ENCODE peak calls at places on chromosomes 2 and 18, in five cellular contexts. N is stimulated activated CD4-positive, alpha-beta T cell treated with anti-CD3 and anti-CD28 coated beads, TNF-alpha, amount 100 ng/mL, for 4 hours; T is activated naive CD4-positive, alpha-beta T cell treated with Interleukin-2 at 50 U/mL for 16 hours; E is mucosa of descending colon; O is NCI-H82. L is an unnamed sample.

GRCh38 chr2:40204268-40204667 is 247.6 kb downstream of the SLC8A1 start:
- DNase-seq in N (no peak), T (no peak), E (no peak), O (peak; percentile 98), L (peak; percentile 81)

GRCh38 chr18:46555724-46556123 is 101.3 kb downstream of the LOXHD1 start:
- DNase-seq in N (no peak), T (no peak), E (peak; percentile 14), O (peak; percentile 64), L (peak; percentile 2)

GRCh38 chr2:119746836-119747235 is 12.9 kb upstream of the PTPN4 start:
- DNase-seq in N (no peak), T (no peak), E (no peak), O (no peak), L (no peak)

GRCh38 chr2:161825429-161825828 is 201.2 kb downstream of the SLC4A10 start:
- DNase-seq in N (no peak), T (no peak), E (no peak), O (no peak), L (no peak)

GRCh38 chr2:83103602-83104001 is 1355.5 kb downstream of the SUCLG1 start:
- DNase-seq in N (no peak), T (no peak), E (no peak), O (no peak), L (peak; percentile 84)

GRCh38 chr2:32812316-32812715 is 134.4 kb upstream of the LTBP1 start:
- DNase-seq in N (no peak), T (no peak), E (no peak), O (no peak), L (peak; percentile 57)

GRCh38 chr2:65130440-65131175 is 702 bp upstream of the RAB1A start:
- DNase-seq in N (no peak), T (no peak), E (no peak), O (no peak), L (no peak)

GRCh38 chr2:180663016-180663471 is 317.4 kb upstream of the UBE2E3 start:
- DNase-seq in N (no peak), T (no peak), E (no peak), O (no peak), L (peak; percentile 44)

L was measured in AG10803.